ENCODE peak calls at places on chromosomes 11 and 22, in six cellular contexts. E, A, I, M, U and Q are unnamed samples. For H3K4me1, the result is how much of the 10 kb centered on the place peaks cover.

GRCh38 chr11:47163898-47164297 is 12.8 kb downstream of the ARFGAP2 start:
- DNase-seq in M (no peak), U (no peak), A (no peak), I (no peak), E (no peak), Q (no peak)

GRCh38 chr11:32266611-32267010 is 168.7 kb downstream of the WT1 start:
- DNase-seq in E (no peak), A (no peak), U (no peak), M (no peak), I (no peak), Q (no peak)

GRCh38 chr11:105106140-105106539 is 33.4 kb downstream of the CARD18 start:
- DNase-seq in U (no peak), A (no peak), M (no peak), I (no peak), E (no peak), Q (no peak)

GRCh38 chr11:46682773-46683752 is 17.4 kb downstream of the ARHGAP1 start:
- DNase-seq in E (no peak), I (no peak), M (no peak), U (peak), A (peak), Q (no peak)

GRCh38 chr22:33380789-33381530 is 322.8 kb upstream of the SYN3 start:
- DNase-seq in A (no peak), M (no peak), E (no peak), U (no peak), I (no peak), Q (no peak)

GRCh38 chr22:28435960-28436359 is 243.7 kb downstream of the TTC28 start:
- DNase-seq in A (no peak), M (no peak), I (no peak), U (no peak), E (no peak), Q (no peak)

GRCh38 chr11:99865951-99866350 is 821.1 kb upstream of the ARHGAP42 start:
- DNase-seq in E (no peak), U (no peak), M (no peak), I (no peak), A (no peak), Q (no peak)

GRCh38 chr11:116478205-116478604 is 294.6 kb downstream of the BUD13 start:
- DNase-seq in U (no peak), A (no peak), E (peak), M (no peak), I (no peak), Q (peak)

GRCh38 chr22:50184004-50184461 is 1.7 kb upstream of the TRABD start:
- DNase-seq in U (peak), M (peak), I (peak), E (peak), A (peak), Q (no peak)

GRCh38 chr22:41911292-41911611 is 3.6 kb downstream of the SHISA8 start:
- DNase-seq in I (no peak), A (no peak), U (no peak), M (no peak), E (no peak), Q (no peak)

GRCh38 chr22:41914611-41915034 is 251 bp downstream of the SHISA8 start:
- DNase-seq in I (no peak), U (no peak), E (no peak), M (no peak), A (no peak), Q (no peak)

GRCh38 chr22:41913842-41914534 is 886 bp downstream of the SHISA8 start:
- DNase-seq in E (peak), M (no peak), I (no peak), A (no peak), U (no peak), Q (no peak)

GRCh38 chr22:41912338-41913039 is 2.4 kb downstream of the SHISA8 start:
- DNase-seq in A (no peak), E (no peak), M (no peak), I (no peak), U (no peak), Q (no peak)

GRCh38 chr22:41913040-41913719 is 1.7 kb downstream of the SHISA8 start:
- DNase-seq in I (no peak), M (no peak), A (no peak), U (no peak), E (no peak), Q (no peak)
- H3K4me1 ChIP-seq in I (under half), M (under half), A (under half), U (under half), E (under half), Q (under half)

DNA sequence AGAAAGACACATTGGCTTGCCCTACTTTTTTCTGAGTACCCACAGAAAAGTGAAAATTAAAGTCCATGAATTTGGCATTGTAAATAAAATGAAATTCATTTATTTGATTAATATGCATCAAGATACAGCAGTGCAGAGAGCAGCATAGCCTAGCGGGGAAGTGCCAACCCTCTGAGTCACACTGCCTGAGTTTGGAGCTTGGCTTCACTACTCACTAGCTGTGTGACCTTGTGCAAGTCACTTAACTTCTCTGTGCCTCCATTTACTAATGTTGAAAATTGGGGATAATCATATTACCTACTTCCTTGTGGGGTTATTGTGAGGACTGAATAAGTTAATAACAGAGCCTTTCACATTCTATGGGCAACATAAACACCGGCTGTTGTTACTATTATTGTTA is 111.5 kb upstream of the CSNK2A3 start:
- DNase-seq in I (no peak), A (no peak), M (no peak), E (no peak), U (no peak), Q (no peak)
- TF ChIP-seq CTCF in I (no peak), A (no peak), M (no peak), E (no peak), U (no peak), Q (no peak)

GRCh38 chr11:112706863-112707262 is 254.4 kb upstream of the NCAM1 start:
- DNase-seq in E (no peak), M (no peak), I (no peak), A (no peak), U (no peak), Q (no peak)

DNA sequence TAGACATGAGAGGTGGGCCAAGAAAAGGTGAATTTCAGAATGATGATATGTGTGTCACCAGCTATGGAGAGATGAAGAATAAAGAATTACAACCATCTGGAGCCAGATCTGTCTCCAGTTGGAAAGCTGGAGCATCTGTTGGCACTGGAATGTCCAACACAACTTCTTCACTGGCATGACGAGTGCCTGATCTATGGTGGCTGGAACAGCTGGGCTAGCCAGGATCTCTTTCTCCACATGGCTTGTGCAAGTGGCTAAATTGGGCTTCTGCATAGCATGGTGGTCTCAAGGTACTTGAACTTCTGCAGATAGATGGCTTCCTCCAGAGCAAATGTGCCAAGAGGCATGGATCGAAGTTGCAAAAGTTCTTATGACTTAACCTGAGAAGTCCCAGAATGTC is 256.1 kb upstream of the NCAM1 start:
- DNase-seq in A (no peak), I (no peak), M (no peak), E (no peak), U (no peak), Q (no peak)
- H3K4me1 ChIP-seq in A (under half), I (under half), M (under half), E (under half), U (under half), Q (under half)

GRCh38 chr11:130390071-130390758 is 38.2 kb downstream of the ADAMTS8 start:
- DNase-seq in M (no peak), A (no peak), U (peak), E (peak), I (no peak), Q (no peak)
- TF ChIP-seq CTCF in M (peak), A (peak), U (no peak), E (peak), I (no peak), Q (peak)

DNA sequence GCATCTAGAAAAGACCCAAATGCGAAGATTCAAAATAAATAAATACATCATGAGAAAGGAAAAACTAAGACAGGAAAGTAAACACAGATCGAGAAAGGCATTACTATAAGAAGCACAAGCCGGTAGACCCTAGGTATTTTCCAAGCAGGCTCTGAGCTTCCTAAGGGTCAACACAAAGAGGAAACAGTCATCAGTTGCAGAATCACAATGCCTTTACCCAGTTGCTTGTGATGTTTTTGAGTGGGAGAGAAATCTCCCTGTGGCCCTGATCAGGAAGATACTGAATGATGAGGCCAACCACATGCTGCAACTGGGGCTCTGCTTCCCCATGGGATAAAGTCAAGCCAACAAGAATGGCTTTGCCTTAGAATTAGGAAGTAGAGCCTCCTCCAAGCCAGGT is 132.5 kb downstream of the MICAL2 start:
- DNase-seq in A (no peak), M (no peak), E (no peak), U (no peak), I (no peak), Q (no peak)
- H3K4me1 ChIP-seq in A (under half), M (under half), E (under half), U (half or more), I (under half), Q (under half)